ENCODE peak calls at places on chromosomes 13 and 19, in five cellular contexts. One of them, this sample, is unnamed.

GRCh38 chr19:18266863-18267686 is 7.2 kb downstream of the IQCN start:
- DNase-seq in ELR: no peak
- DNase-seq in Kasumi-1: no peak
- DNase-seq in stimulated activated CD4-positive, alpha-beta T cell treated with anti-CD3 and anti-CD28 coated beads, Interleukin-2, amount 100 ng/mL, for 48 hours: no peak
- DNase-seq in B cell: peak; percentile 40
- DNase-seq in this sample: no peak

GRCh38 chr13:64480648-64481047 is 2749.5 kb downstream of the PCDH9 start:
- DNase-seq in B cell: no peak
- DNase-seq in ELR: no peak
- DNase-seq in Kasumi-1: no peak
- DNase-seq in stimulated activated CD4-positive, alpha-beta T cell treated with anti-CD3 and anti-CD28 coated beads, Interleukin-2, amount 100 ng/mL, for 48 hours: no peak
- DNase-seq in this sample: no peak

GRCh38 chr13:110135977-110136597 is 170.9 kb downstream of the COL4A1 start:
- DNase-seq in stimulated activated CD4-positive, alpha-beta T cell treated with anti-CD3 and anti-CD28 coated beads, Interleukin-2, amount 100 ng/mL, for 48 hours: no peak
- DNase-seq in B cell: no peak
- DNase-seq in ELR: no peak
- DNase-seq in Kasumi-1: no peak
- DNase-seq in this sample: no peak

GRCh38 chr19:48614436-48615144 is at the start of gene FAM83E:
- DNase-seq in ELR: peak; percentile 54
- DNase-seq in stimulated activated CD4-positive, alpha-beta T cell treated with anti-CD3 and anti-CD28 coated beads, Interleukin-2, amount 100 ng/mL, for 48 hours: no peak
- DNase-seq in B cell: no peak
- DNase-seq in Kasumi-1: no peak
- DNase-seq in this sample: no peak

GRCh38 chr19:35306473-35307246 is 14.7 kb downstream of the MAG start:
- DNase-seq in stimulated activated CD4-positive, alpha-beta T cell treated with anti-CD3 and anti-CD28 coated beads, Interleukin-2, amount 100 ng/mL, for 48 hours: no peak
- DNase-seq in Kasumi-1: peak; percentile 45
- DNase-seq in ELR: peak; percentile 21
- DNase-seq in B cell: peak; percentile 59
- DNase-seq in this sample: no peak

GRCh38 chr19:18418034-18418724 is 1.0 kb upstream of the SSBP4 start:
- DNase-seq in ELR: no peak
- DNase-seq in stimulated activated CD4-positive, alpha-beta T cell treated with anti-CD3 and anti-CD28 coated beads, Interleukin-2, amount 100 ng/mL, for 48 hours: no peak
- DNase-seq in B cell: peak; percentile 52
- DNase-seq in Kasumi-1: no peak
- DNase-seq in this sample: no peak

GRCh38 chr19:14704450-14704849 is 14.6 kb downstream of the ZNF333 start:
- DNase-seq in B cell: no peak
- DNase-seq in ELR: no peak
- DNase-seq in stimulated activated CD4-positive, alpha-beta T cell treated with anti-CD3 and anti-CD28 coated beads, Interleukin-2, amount 100 ng/mL, for 48 hours: no peak
- DNase-seq in Kasumi-1: no peak
- DNase-seq in this sample: no peak

GRCh38 chr19:12647490-12648071 is 19.0 kb downstream of the MAN2B1 start:
- DNase-seq in stimulated activated CD4-positive, alpha-beta T cell treated with anti-CD3 and anti-CD28 coated beads, Interleukin-2, amount 100 ng/mL, for 48 hours: no peak
- DNase-seq in Kasumi-1: no peak
- DNase-seq in B cell: peak; percentile 65
- DNase-seq in ELR: peak; percentile 41
- DNase-seq in this sample: no peak

GRCh38 chr13:98482476-98483444 is 94.1 kb downstream of the STK24 start:
- DNase-seq in ELR: no peak
- DNase-seq in stimulated activated CD4-positive, alpha-beta T cell treated with anti-CD3 and anti-CD28 coated beads, Interleukin-2, amount 100 ng/mL, for 48 hours: no peak
- DNase-seq in Kasumi-1: no peak
- DNase-seq in B cell: no peak
- DNase-seq in this sample: no peak

GRCh38 chr13:45373116-45373606 is 32.2 kb upstream of the TPT1 start:
- DNase-seq in B cell: no peak
- DNase-seq in stimulated activated CD4-positive, alpha-beta T cell treated with anti-CD3 and anti-CD28 coated beads, Interleukin-2, amount 100 ng/mL, for 48 hours: no peak
- DNase-seq in ELR: no peak
- DNase-seq in Kasumi-1: no peak
- DNase-seq in this sample: no peak

GRCh38 chr13:44198826-44199225 is 174.8 kb upstream of the SERP2 start:
- DNase-seq in ELR: peak; percentile 31
- DNase-seq in stimulated activated CD4-positive, alpha-beta T cell treated with anti-CD3 and anti-CD28 coated beads, Interleukin-2, amount 100 ng/mL, for 48 hours: no peak
- DNase-seq in Kasumi-1: no peak
- DNase-seq in B cell: no peak
- DNase-seq in this sample: no peak

GRCh38 chr19:2070436-2070827 is 19.4 kb upstream of the MKNK2 start:
- DNase-seq in stimulated activated CD4-positive, alpha-beta T cell treated with anti-CD3 and anti-CD28 coated beads, Interleukin-2, amount 100 ng/mL, for 48 hours: no peak
- DNase-seq in B cell: no peak
- DNase-seq in Kasumi-1: no peak
- DNase-seq in ELR: no peak
- DNase-seq in this sample: no peak

GRCh38 chr19:13099073-13099999 is 3.3 kb downstream of the LYL1 start:
- DNase-seq in B cell: peak; percentile 86
- DNase-seq in stimulated activated CD4-positive, alpha-beta T cell treated with anti-CD3 and anti-CD28 coated beads, Interleukin-2, amount 100 ng/mL, for 48 hours: peak; percentile 69
- DNase-seq in ELR: peak; percentile 80
- DNase-seq in Kasumi-1: peak; percentile 82
- DNase-seq in this sample: no peak

GRCh38 chr19:40740747-40741146 is 9.5 kb downstream of the ACTMAP start:
- DNase-seq in B cell: no peak
- DNase-seq in Kasumi-1: no peak
- DNase-seq in stimulated activated CD4-positive, alpha-beta T cell treated with anti-CD3 and anti-CD28 coated beads, Interleukin-2, amount 100 ng/mL, for 48 hours: no peak
- DNase-seq in ELR: no peak
- DNase-seq in this sample: no peak

GRCh38 chr19:1259206-1259872 is 9.8 kb upstream of the CIRBP start:
- DNase-seq in ELR: peak; percentile 75
- DNase-seq in Kasumi-1: peak; percentile 46
- DNase-seq in stimulated activated CD4-positive, alpha-beta T cell treated with anti-CD3 and anti-CD28 coated beads, Interleukin-2, amount 100 ng/mL, for 48 hours: peak; percentile 57
- DNase-seq in B cell: peak; percentile 83
- DNase-seq in this sample: peak; percentile 79